ENCODE peak calls at places on chromosomes 2 and 18, in eight cellular contexts. V is cardiac muscle cell, X is spleen, F is breast epithelium, H is Peyer's patch, G is OCI-LY7, I is heart right ventricle, E is heart left ventricle. J is an unnamed sample.

GRCh38 chr18:24534737-24535136 is 74.3 kb downstream of the HRH4 start:
- DNase-seq in V (no peak), X (no peak), F (no peak), H (no peak), G (no peak), I (no peak), E (no peak), J (no peak)

GRCh38 chr2:241686322-241686648 is 330 bp downstream of the DTYMK start:
- DNase-seq in V (no peak), X (no peak), F (no peak), H (no peak), G (no peak), I (no peak), E (no peak), J (peak)

GRCh38 chr2:31260870-31261269 is 26.9 kb downstream of the EHD3 start:
- DNase-seq in V (no peak), X (no peak), F (no peak), H (no peak), G (no peak), I (no peak), E (no peak), J (no peak)

GRCh38 chr18:5546660-5547059 is 2.9 kb upstream of the EPB41L3 start:
- DNase-seq in V (peak), X (no peak), F (no peak), H (no peak), G (no peak), I (no peak), E (no peak), J (no peak)

GRCh38 chr2:6893876-6894482 is 16.4 kb downstream of the RSAD2 start:
- DNase-seq in V (no peak), X (no peak), F (no peak), H (no peak), G (no peak), I (no peak), E (no peak), J (no peak)

GRCh38 chr18:55401638-55402191 is 186.3 kb downstream of the TCF4 start:
- DNase-seq in V (peak), X (no peak), F (no peak), H (no peak), G (no peak), I (peak), E (peak), J (no peak)

GRCh38 chr18:50284226-50284885 is 3.0 kb upstream of the MBD1 start:
- DNase-seq in V (no peak), X (no peak), F (no peak), H (no peak), G (no peak), I (no peak), E (no peak), J (no peak)

GRCh38 chr2:67165141-67165990 is 231.8 kb upstream of the ETAA1 start:
- DNase-seq in V (no peak), X (no peak), F (no peak), H (no peak), G (no peak), I (no peak), E (no peak), J (no peak)

GRCh38 chr2:100070078-100070477 is 72.3 kb downstream of the AFF3 start:
- DNase-seq in V (no peak), X (no peak), F (no peak), H (no peak), G (no peak), I (no peak), E (no peak), J (no peak)

GRCh38 chr2:129908721-129909373 is 70.6 kb upstream of the RAB6C start:
- DNase-seq in V (no peak), X (no peak), F (peak), H (no peak), G (no peak), I (no peak), E (no peak), J (no peak)

GRCh38 chr2:131042161-131042775 is 51.0 kb downstream of the FAM168B start:
- DNase-seq in V (no peak), X (no peak), F (no peak), H (no peak), G (no peak), I (no peak), E (no peak), J (no peak)

GRCh38 chr2:165268751-165269150 is 29.5 kb downstream of the SCN2A start:
- DNase-seq in V (no peak), X (no peak), F (no peak), H (no peak), G (no peak), I (no peak), E (no peak), J (no peak)

GRCh38 chr2:67848551-67848950 is 214.3 kb downstream of the C1D start:
- DNase-seq in V (no peak), X (no peak), F (no peak), H (no peak), G (no peak), I (no peak), E (no peak), J (no peak)

GRCh38 chr18:59029663-59030421 is 109.8 kb upstream of the SEC11C start:
- DNase-seq in V (no peak), X (no peak), F (no peak), H (no peak), G (no peak), I (no peak), E (no peak), J (no peak)

GRCh38 chr2:33085646-33086045 is 138.9 kb downstream of the LTBP1 start:
- DNase-seq in V (no peak), X (no peak), F (no peak), H (no peak), G (no peak), I (no peak), E (no peak), J (no peak)

GRCh38 chr2:115609978-115610377 is 1167.5 kb downstream of the DPP10 start:
- DNase-seq in V (no peak), X (no peak), F (no peak), H (no peak), G (no peak), I (no peak), E (no peak), J (peak)

GRCh38 chr18:77392323-77392722 is 142.7 kb downstream of the GALR1 start:
- DNase-seq in V (no peak), X (no peak), F (no peak), H (no peak), G (no peak), I (no peak), E (no peak), J (no peak)

GRCh38 chr18:49247786-49248185 is 212.7 kb downstream of the DYM start:
- DNase-seq in V (no peak), X (no peak), F (no peak), H (no peak), G (no peak), I (no peak), E (no peak), J (no peak)

GRCh38 chr2:151669585-151670081 is 64.6 kb downstream of the NEB start:
- DNase-seq in V (peak), X (no peak), F (no peak), H (no peak), G (no peak), I (no peak), E (no peak), J (no peak)

GRCh38 chr2:174753038-174753633 is 11.1 kb downstream of the CHRNA1 start:
- DNase-seq in V (no peak), X (no peak), F (no peak), H (peak), G (no peak), I (no peak), E (no peak), J (no peak)

DNA sequence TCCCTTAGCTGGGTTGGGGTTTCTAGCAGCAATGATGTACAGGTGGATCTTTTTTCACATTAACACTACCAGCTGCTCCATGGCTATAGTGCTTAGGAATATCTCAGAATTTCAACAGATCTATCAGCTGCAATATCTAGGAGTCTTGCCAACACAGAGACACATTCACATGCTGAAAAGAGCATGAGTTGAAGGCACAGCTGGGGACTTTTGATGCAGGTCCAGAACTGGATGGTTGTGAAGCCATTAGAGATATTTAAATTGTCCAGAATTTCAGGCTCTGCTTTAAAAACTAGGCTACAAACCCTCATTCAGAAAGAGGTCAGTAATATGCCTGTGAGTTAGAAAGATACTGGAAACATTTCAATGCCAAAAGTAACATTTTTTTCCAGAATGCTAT is 122.2 kb upstream of the CCDC195 start:
- DNase-seq in V (no peak), X (no peak), F (no peak), H (no peak), G (no peak), I (no peak), E (no peak), J (no peak)
- TF ChIP-seq CTCF in V (no peak), X (no peak), F (no peak), H (no peak), G (no peak), I (no peak), E (no peak), J (no peak)

GRCh38 chr18:74819433-74820059 is 221.9 kb downstream of the ZNF407 start:
- DNase-seq in V (peak), X (no peak), F (no peak), H (no peak), G (peak), I (no peak), E (no peak), J (no peak)
- TF ChIP-seq CTCF in V (peak), X (no peak), F (no peak), H (peak), G (peak), I (peak), E (peak), J (no peak)

GRCh38 chr2:101277111-101277510 is 24.4 kb downstream of the CNOT11 start:
- DNase-seq in V (no peak), X (no peak), F (no peak), H (no peak), G (no peak), I (no peak), E (no peak), J (peak)
- TF ChIP-seq CTCF in V (no peak), X (no peak), F (no peak), H (no peak), G (no peak), I (no peak), E (no peak), J (no peak)

DNA sequence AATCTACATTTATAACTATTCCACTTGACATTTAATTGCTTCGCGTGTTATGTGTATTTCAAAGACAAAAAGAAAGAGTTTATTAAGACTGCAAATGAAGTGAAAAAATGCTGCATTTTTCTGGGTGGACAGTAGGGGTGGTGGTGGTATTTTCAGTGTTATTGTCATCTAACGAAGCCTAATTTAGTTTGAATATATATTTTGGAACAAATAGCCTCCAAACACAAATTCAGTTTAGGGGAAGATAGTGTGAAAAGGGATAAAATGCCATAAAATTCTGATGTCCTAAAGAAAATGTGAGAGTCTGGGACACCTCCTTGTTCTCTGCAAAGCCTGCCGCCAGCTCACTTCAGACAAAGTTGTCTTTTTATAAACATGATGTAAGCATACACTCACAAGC is 425.1 kb downstream of the NRXN1 start:
- DNase-seq in V (no peak), X (no peak), F (no peak), H (no peak), G (no peak), I (no peak), E (no peak), J (no peak)
- TF ChIP-seq CTCF in V (peak), X (no peak), F (no peak), H (no peak), G (peak), I (no peak), E (no peak), J (no peak)

DNA sequence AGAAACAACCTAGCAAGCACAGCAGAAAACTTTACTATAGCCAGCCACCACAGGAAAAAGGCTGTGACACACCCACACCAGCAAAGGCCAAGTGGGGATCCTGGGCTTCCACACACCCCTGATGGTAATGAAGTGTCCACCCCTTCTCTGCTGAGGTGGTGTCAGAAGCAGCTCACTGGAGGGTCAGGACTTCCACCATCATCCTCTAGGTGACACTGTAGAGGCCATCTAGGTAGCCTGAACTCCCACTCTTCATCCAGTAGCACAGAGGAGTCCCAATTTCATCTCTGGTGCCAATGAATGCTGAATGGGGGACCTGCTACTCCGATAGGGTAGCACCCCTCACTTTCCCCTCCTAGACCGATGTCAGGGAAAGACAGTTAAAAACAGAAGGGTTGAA is 1544.4 kb downstream of the LRP1B start:
- DNase-seq in V (peak), X (no peak), F (no peak), H (peak), G (peak), I (no peak), E (no peak), J (no peak)
- TF ChIP-seq CTCF in V (peak), X (no peak), F (no peak), H (peak), G (peak), I (no peak), E (peak), J (no peak)

GRCh38 chr2:37284386-37284785 is 40.2 kb downstream of the PRKD3 start:
- DNase-seq in V (no peak), X (no peak), F (no peak), H (no peak), G (no peak), I (no peak), E (no peak), J (no peak)

GRCh38 chr2:37282746-37283145 is 41.9 kb downstream of the PRKD3 start:
- DNase-seq in V (no peak), X (no peak), F (no peak), H (no peak), G (no peak), I (no peak), E (no peak), J (no peak)

GRCh38 chr2:37283207-37283606 is 41.4 kb downstream of the PRKD3 start:
- DNase-seq in V (no peak), X (no peak), F (no peak), H (no peak), G (no peak), I (no peak), E (no peak), J (no peak)

GRCh38 chr2:37291680-37292079 is 33.0 kb downstream of the PRKD3 start:
- DNase-seq in V (no peak), X (no peak), F (no peak), H (no peak), G (no peak), I (no peak), E (no peak), J (no peak)

GRCh38 chr2:37287966-37288365 is 36.7 kb downstream of the PRKD3 start:
- DNase-seq in V (no peak), X (no peak), F (no peak), H (no peak), G (peak), I (no peak), E (no peak), J (no peak)
- TF ChIP-seq CTCF in V (no peak), X (no peak), F (no peak), H (peak), G (peak), I (peak), E (no peak), J (no peak)

DNA sequence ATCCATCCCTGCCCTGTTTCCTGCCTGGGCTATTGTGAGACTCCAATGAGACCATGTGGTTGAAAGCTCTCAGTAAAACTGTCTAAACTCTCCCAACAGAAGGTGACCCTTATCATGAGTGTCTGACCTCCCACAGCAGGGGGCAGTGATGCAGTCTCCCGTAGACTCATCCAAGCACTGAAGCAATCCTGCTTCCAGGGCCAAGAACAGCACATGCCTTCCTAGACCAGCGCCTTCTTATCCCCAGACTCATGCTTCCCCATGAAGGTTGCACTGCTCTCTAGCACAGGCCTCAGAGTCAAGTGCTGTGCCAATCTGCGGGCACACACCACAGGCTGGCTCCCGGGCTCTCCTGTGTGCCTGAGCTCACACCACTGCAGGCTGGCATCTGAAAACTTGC is 112.3 kb downstream of the TNS1 start:
- DNase-seq in V (peak), X (no peak), F (no peak), H (no peak), G (no peak), I (no peak), E (no peak), J (no peak)
- TF ChIP-seq CTCF in V (peak), X (no peak), F (no peak), H (no peak), G (no peak), I (peak), E (peak), J (no peak)

DNA sequence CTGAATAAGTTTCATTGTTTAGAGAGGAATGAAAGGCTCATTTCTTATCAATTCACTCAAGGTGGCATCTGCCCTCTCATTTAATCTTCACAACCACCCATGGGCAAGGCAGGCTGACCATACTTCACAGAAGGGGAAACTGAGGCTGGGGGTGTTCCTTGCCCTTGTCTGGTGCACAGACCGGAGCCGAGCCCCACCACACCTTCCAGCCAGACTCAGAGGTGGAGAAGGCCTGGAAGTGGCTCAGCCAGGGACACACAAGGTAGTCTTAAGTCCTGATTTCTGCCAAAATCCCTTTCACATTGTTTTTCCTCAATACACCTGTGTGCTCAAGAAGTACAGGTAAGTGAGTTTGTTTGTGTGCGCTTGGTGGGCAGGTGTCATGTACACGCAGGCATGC is 111.9 kb upstream of the TEX51 start:
- DNase-seq in V (no peak), X (peak), F (no peak), H (no peak), G (no peak), I (no peak), E (no peak), J (no peak)
- TF ChIP-seq CTCF in V (no peak), X (no peak), F (no peak), H (no peak), G (no peak), I (no peak), E (no peak), J (no peak)

J was measured in lung.